ENCODE peak calls at places on chromosomes 11 and 22, in nine cellular contexts. F is cardiac muscle cell, B is IMR-90, U is transverse colon, Z is cardiac fibroblast, J is nephron progenitor cell, Q is colonic mucosa, O is brain microvascular endothelial cell, A is HCT116. Y is an unnamed sample.

GRCh38 chr22:17074648-17075002 is 10.2 kb upstream of the IL17RA start:
- DNase-seq in U (no peak), Z (no peak), J (no peak), B (peak; percentile 40), Q (no peak), A (no peak), F (no peak), O (no peak), Y (peak; percentile 10)

GRCh38 chr11:122109932-122110331 is 6.1 kb downstream of the BLID start:
- DNase-seq in F (no peak), A (no peak), Z (no peak), Q (no peak), B (no peak), J (no peak), U (no peak), O (no peak), Y (no peak)

GRCh38 chr11:1874406-1875092 is 17.1 kb downstream of the PRR33 start:
- DNase-seq in O (no peak), Z (no peak), U (peak; percentile 7), B (no peak), J (peak; percentile 9), Q (no peak), A (no peak), F (no peak), Y (no peak)

GRCh38 chr11:71544525-71545214 is 3.5 kb upstream of the KRTAP5-9 start:
- DNase-seq in A (no peak), Z (no peak), U (no peak), B (no peak), J (no peak), O (no peak), Q (no peak), F (no peak), Y (no peak)

GRCh38 chr11:57598831-57599155 is 1.3 kb downstream of the SERPING1 start:
- DNase-seq in O (peak; percentile 36), J (no peak), B (peak; percentile 53), A (no peak), Q (no peak), F (no peak), U (no peak), Z (peak; percentile 59), Y (no peak)

GRCh38 chr11:15073361-15074205 is at the start of gene CALCB:
- DNase-seq in A (no peak), U (no peak), J (peak; percentile 4), B (peak; percentile 10), F (peak; percentile 53), O (no peak), Q (no peak), Z (peak; percentile 16), Y (no peak)

GRCh38 chr11:48075637-48076036 is 95.3 kb downstream of the PTPRJ start:
- DNase-seq in B (no peak), F (no peak), Z (no peak), Q (no peak), U (no peak), O (no peak), J (no peak), A (no peak), Y (no peak)

GRCh38 chr11:67285541-67286498 is 3.3 kb upstream of the ANKRD13D start:
- DNase-seq in F (no peak), J (no peak), Q (no peak), A (no peak), Z (no peak), O (no peak), U (no peak), B (no peak), Y (no peak)

GRCh38 chr11:67045314-67045713 is 11.3 kb upstream of the RHOD start:
- DNase-seq in A (peak; percentile 64), Z (peak; percentile 76), B (peak; percentile 95), F (no peak), Q (no peak), O (peak; percentile 94), U (no peak), J (no peak), Y (no peak)

GRCh38 chr11:100515087-100515486 is 172.0 kb upstream of the ARHGAP42 start:
- DNase-seq in Q (no peak), B (peak; percentile 42), U (no peak), J (no peak), O (peak; percentile 30), A (no peak), Z (peak; percentile 7), F (peak; percentile 17), Y (peak; percentile 20)

GRCh38 chr11:75510011-75510595 is 15.6 kb downstream of the GDPD5 start:
- DNase-seq in B (no peak), F (no peak), Z (no peak), A (no peak), Q (no peak), U (no peak), J (no peak), O (no peak), Y (no peak)

GRCh38 chr11:75514596-75514995 is 11.1 kb downstream of the GDPD5 start:
- DNase-seq in J (no peak), U (no peak), A (no peak), B (no peak), O (no peak), F (no peak), Q (no peak), Z (no peak), Y (no peak)

GRCh38 chr11:75510626-75511025 is 15.1 kb downstream of the GDPD5 start:
- DNase-seq in O (no peak), J (no peak), F (no peak), B (no peak), U (no peak), A (no peak), Z (no peak), Q (no peak), Y (no peak)

GRCh38 chr11:75516140-75516539 is 9.6 kb downstream of the GDPD5 start:
- DNase-seq in U (no peak), B (no peak), A (no peak), J (no peak), F (no peak), O (no peak), Z (no peak), Q (no peak), Y (no peak)

DNA sequence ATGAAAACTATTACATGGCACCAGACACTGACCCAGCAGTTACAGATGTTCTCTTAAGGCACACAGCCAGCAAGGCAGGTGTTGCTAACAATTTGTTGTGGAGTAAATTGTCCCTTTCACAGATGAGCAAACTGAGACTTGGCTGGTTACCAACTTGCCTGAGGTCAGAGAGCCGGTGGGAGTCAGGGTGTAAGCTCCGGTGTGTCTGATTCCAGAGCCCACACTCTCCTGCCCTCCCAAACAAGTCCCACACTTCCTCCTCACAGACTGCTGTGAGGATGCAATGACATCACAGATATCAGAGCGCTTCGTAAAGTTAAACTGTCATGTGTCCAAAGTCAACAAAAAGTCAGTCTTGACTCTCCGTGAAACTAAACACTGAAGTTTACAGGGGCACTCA is 12.5 kb downstream of the GDPD5 start:
- DNase-seq in Z (peak; percentile 36), F (no peak), Q (no peak), A (no peak), O (peak; percentile 65), B (peak; percentile 92), U (no peak), J (no peak), Y (no peak)
- TF ChIP-seq CTCF in Z (no peak), F (no peak), Q (no peak), A (no peak), O (no peak), B (no peak), U (no peak), J (no peak), Y (no peak)

GRCh38 chr22:29726104-29726503 is 6.3 kb downstream of the CABP7 start:
- DNase-seq in O (no peak), B (no peak), J (no peak), Q (no peak), A (no peak), U (no peak), Z (no peak), F (no peak), Y (no peak)

GRCh38 chr22:29722587-29722986 is 2.8 kb downstream of the CABP7 start:
- DNase-seq in J (no peak), O (no peak), Z (no peak), Q (no peak), U (no peak), F (no peak), B (no peak), A (no peak), Y (no peak)

GRCh38 chr22:29724843-29725242 is 5.0 kb downstream of the CABP7 start:
- DNase-seq in J (no peak), B (no peak), U (no peak), Z (no peak), O (no peak), F (no peak), Q (no peak), A (no peak), Y (no peak)

GRCh38 chr22:29722151-29722550 is 2.3 kb downstream of the CABP7 start:
- DNase-seq in J (no peak), O (no peak), F (no peak), U (no peak), Q (no peak), B (no peak), Z (no peak), A (no peak), Y (no peak)

GRCh38 chr22:29723766-29724165 is 4.0 kb downstream of the CABP7 start:
- DNase-seq in Z (no peak), B (no peak), J (no peak), U (no peak), O (no peak), A (no peak), F (no peak), Q (no peak), Y (no peak)
- TF ChIP-seq CTCF in Z (no peak), B (no peak), J (no peak), U (no peak), O (peak; percentile 11), A (no peak), F (peak; percentile 2), Q (no peak), Y (no peak)

GRCh38 chr22:44667276-44667675 is 34.7 kb upstream of the PRR5 start:
- DNase-seq in F (no peak), U (no peak), Q (no peak), O (no peak), J (no peak), Z (no peak), A (no peak), B (no peak), Y (no peak)

GRCh38 chr22:44669725-44670027 is 32.3 kb upstream of the PRR5 start:
- DNase-seq in A (no peak), B (peak; percentile 37), J (no peak), Q (no peak), F (peak; percentile 47), Z (no peak), U (no peak), O (no peak), Y (no peak)

GRCh38 chr22:44668886-44669724 is 32.9 kb upstream of the PRR5 start:
- DNase-seq in Z (no peak), U (no peak), F (no peak), B (no peak), J (peak; percentile 39), O (no peak), Q (no peak), A (no peak), Y (no peak)

GRCh38 chr22:44667829-44668189 is 34.2 kb upstream of the PRR5 start:
- DNase-seq in B (no peak), Q (no peak), U (peak; percentile 53), J (no peak), Z (no peak), F (no peak), O (no peak), A (no peak), Y (no peak)

GRCh38 chr22:44668190-44668885 is 33.7 kb upstream of the PRR5 start:
- DNase-seq in B (no peak), Q (no peak), J (peak; percentile 75), F (peak; percentile 68), A (no peak), Z (no peak), O (no peak), U (no peak), Y (no peak)
- TF ChIP-seq CTCF in B (peak; percentile 5), Q (no peak), J (no peak), F (no peak), A (no peak), Z (no peak), O (no peak), U (no peak), Y (no peak)

GRCh38 chr11:44633641-44634040 is 68.2 kb downstream of the CD82 start:
- DNase-seq in B (no peak), Z (no peak), Q (no peak), U (no peak), J (no peak), F (peak; percentile 49), O (no peak), A (no peak), Y (no peak)
- TF ChIP-seq CTCF in B (no peak), Z (peak; percentile 26), Q (no peak), U (no peak), J (no peak), F (peak; percentile 50), O (peak; percentile 40), A (peak; percentile 44), Y (peak; percentile 56)